ENCODE peak calls at places on chromosomes 12 and 14, in six cellular contexts. One of them, this sample, is unnamed.

GRCh38 chr12:31233061-31233730 is 92.8 kb downstream of the SINHCAF start:
- DNase-seq in nephron progenitor cell: no peak
- DNase-seq in left ventricle myocardium inferior: no peak
- DNase-seq in lower leg skin: no peak
- DNase-seq in Calu3: no peak
- DNase-seq in Peyer's patch: no peak
- DNase-seq in this sample: no peak

GRCh38 chr12:89064780-89065179 is 287.5 kb downstream of the DUSP6 start:
- DNase-seq in nephron progenitor cell: no peak
- DNase-seq in left ventricle myocardium inferior: no peak
- DNase-seq in lower leg skin: no peak
- DNase-seq in Calu3: peak
- DNase-seq in Peyer's patch: no peak
- DNase-seq in this sample: no peak

GRCh38 chr12:92553389-92553788 is 149.4 kb upstream of the PLEKHG7 start:
- DNase-seq in nephron progenitor cell: no peak
- DNase-seq in left ventricle myocardium inferior: peak
- DNase-seq in lower leg skin: peak
- DNase-seq in Calu3: peak
- DNase-seq in Peyer's patch: no peak
- DNase-seq in this sample: peak

GRCh38 chr12:6154730-6155459 is 30.4 kb upstream of the VWF start:
- DNase-seq in nephron progenitor cell: no peak
- DNase-seq in left ventricle myocardium inferior: peak
- DNase-seq in lower leg skin: peak
- DNase-seq in Calu3: no peak
- DNase-seq in Peyer's patch: no peak
- DNase-seq in this sample: peak

GRCh38 chr14:95250126-95250824 is 69.4 kb downstream of the CLMN start:
- DNase-seq in nephron progenitor cell: no peak
- DNase-seq in left ventricle myocardium inferior: no peak
- DNase-seq in lower leg skin: no peak
- DNase-seq in Calu3: no peak
- DNase-seq in Peyer's patch: no peak
- DNase-seq in this sample: no peak

GRCh38 chr12:117212563-117213190 is 22.4 kb upstream of the FBXO21 start:
- DNase-seq in nephron progenitor cell: peak
- DNase-seq in left ventricle myocardium inferior: peak
- DNase-seq in lower leg skin: peak
- DNase-seq in Calu3: peak
- DNase-seq in Peyer's patch: peak
- DNase-seq in this sample: peak

GRCh38 chr12:88624911-88625310 is 44.6 kb upstream of the KITLG start:
- DNase-seq in nephron progenitor cell: no peak
- DNase-seq in left ventricle myocardium inferior: no peak
- DNase-seq in lower leg skin: no peak
- DNase-seq in Calu3: no peak
- DNase-seq in Peyer's patch: no peak
- DNase-seq in this sample: no peak

GRCh38 chr14:73761621-73762355 is 47.6 kb upstream of the PNMA1 start:
- DNase-seq in nephron progenitor cell: no peak
- DNase-seq in left ventricle myocardium inferior: no peak
- DNase-seq in lower leg skin: no peak
- DNase-seq in Calu3: no peak
- DNase-seq in Peyer's patch: no peak
- DNase-seq in this sample: no peak

GRCh38 chr12:96986883-96987523 is 79.9 kb downstream of the NEDD1 start:
- DNase-seq in nephron progenitor cell: peak
- DNase-seq in left ventricle myocardium inferior: no peak
- DNase-seq in lower leg skin: no peak
- DNase-seq in Calu3: peak
- DNase-seq in Peyer's patch: no peak
- DNase-seq in this sample: no peak

GRCh38 chr14:70180718-70181117 is 8.0 kb downstream of the SLC8A3 start:
- DNase-seq in nephron progenitor cell: no peak
- DNase-seq in left ventricle myocardium inferior: no peak
- DNase-seq in lower leg skin: no peak
- DNase-seq in Calu3: no peak
- DNase-seq in Peyer's patch: no peak
- DNase-seq in this sample: no peak

GRCh38 chr12:120662879-120663278 is 22.5 kb downstream of the CABP1 start:
- DNase-seq in nephron progenitor cell: no peak
- DNase-seq in left ventricle myocardium inferior: no peak
- DNase-seq in lower leg skin: no peak
- DNase-seq in Calu3: no peak
- DNase-seq in Peyer's patch: no peak
- DNase-seq in this sample: no peak

GRCh38 chr12:106369624-106370346 is 12.2 kb downstream of the POLR3B start:
- DNase-seq in nephron progenitor cell: no peak
- DNase-seq in left ventricle myocardium inferior: no peak
- DNase-seq in lower leg skin: no peak
- DNase-seq in Calu3: peak
- DNase-seq in Peyer's patch: no peak
- DNase-seq in this sample: no peak

GRCh38 chr12:94922561-94922960 is 80.9 kb downstream of the NDUFA12 start:
- DNase-seq in nephron progenitor cell: no peak
- DNase-seq in left ventricle myocardium inferior: no peak
- DNase-seq in lower leg skin: no peak
- DNase-seq in Calu3: no peak
- DNase-seq in Peyer's patch: no peak
- DNase-seq in this sample: no peak

GRCh38 chr14:88163731-88164255 is 158.9 kb downstream of the GPR65 start:
- DNase-seq in nephron progenitor cell: no peak
- DNase-seq in left ventricle myocardium inferior: no peak
- DNase-seq in lower leg skin: no peak
- DNase-seq in Calu3: no peak
- DNase-seq in Peyer's patch: no peak
- DNase-seq in this sample: no peak

GRCh38 chr14:51650721-51651387 is 856 bp upstream of the FRMD6 start:
- DNase-seq in nephron progenitor cell: peak
- DNase-seq in left ventricle myocardium inferior: peak
- DNase-seq in lower leg skin: peak
- DNase-seq in Calu3: peak
- DNase-seq in Peyer's patch: no peak
- DNase-seq in this sample: no peak

GRCh38 chr12:113049976-113050742 is 6.4 kb upstream of the DTX1 start:
- DNase-seq in nephron progenitor cell: peak
- DNase-seq in left ventricle myocardium inferior: no peak
- DNase-seq in lower leg skin: no peak
- DNase-seq in Calu3: peak
- DNase-seq in Peyer's patch: no peak
- DNase-seq in this sample: no peak

GRCh38 chr14:49904270-49904669 is 11.4 kb downstream of the ARF6 start:
- DNase-seq in nephron progenitor cell: no peak
- DNase-seq in left ventricle myocardium inferior: no peak
- DNase-seq in lower leg skin: no peak
- DNase-seq in Calu3: no peak
- DNase-seq in Peyer's patch: no peak
- DNase-seq in this sample: no peak

GRCh38 chr14:45249847-45250575 is 3.0 kb downstream of the MIS18BP1 start:
- DNase-seq in nephron progenitor cell: no peak
- DNase-seq in left ventricle myocardium inferior: no peak
- DNase-seq in lower leg skin: peak
- DNase-seq in Calu3: no peak
- DNase-seq in Peyer's patch: no peak
- DNase-seq in this sample: no peak

GRCh38 chr14:87494010-87494409 is 499.0 kb downstream of the GALC start:
- DNase-seq in nephron progenitor cell: no peak
- DNase-seq in left ventricle myocardium inferior: no peak
- DNase-seq in lower leg skin: no peak
- DNase-seq in Calu3: no peak
- DNase-seq in Peyer's patch: no peak
- DNase-seq in this sample: no peak

GRCh38 chr14:29518335-29518734 is 409.3 kb downstream of the PRKD1 start:
- DNase-seq in nephron progenitor cell: no peak
- DNase-seq in left ventricle myocardium inferior: no peak
- DNase-seq in lower leg skin: no peak
- DNase-seq in Calu3: no peak
- DNase-seq in Peyer's patch: no peak
- DNase-seq in this sample: no peak
- TF ChIP-seq CTCF in nephron progenitor cell: no peak
- TF ChIP-seq CTCF in left ventricle myocardium inferior: no peak
- TF ChIP-seq CTCF in lower leg skin: no peak
- TF ChIP-seq CTCF in Calu3: no peak
- TF ChIP-seq CTCF in Peyer's patch: no peak
- TF ChIP-seq CTCF in this sample: no peak

GRCh38 chr12:28240853-28241252 is 50.6 kb downstream of the CCDC91 start:
- DNase-seq in nephron progenitor cell: no peak
- DNase-seq in left ventricle myocardium inferior: no peak
- DNase-seq in lower leg skin: no peak
- DNase-seq in Calu3: no peak
- DNase-seq in Peyer's patch: no peak
- DNase-seq in this sample: no peak

GRCh38 chr12:28242129-28242887 is 52.1 kb downstream of the CCDC91 start:
- DNase-seq in nephron progenitor cell: no peak
- DNase-seq in left ventricle myocardium inferior: no peak
- DNase-seq in lower leg skin: no peak
- DNase-seq in Calu3: no peak
- DNase-seq in Peyer's patch: no peak
- DNase-seq in this sample: no peak

GRCh38 chr12:28247806-28248205 is 57.5 kb downstream of the CCDC91 start:
- DNase-seq in nephron progenitor cell: no peak
- DNase-seq in left ventricle myocardium inferior: no peak
- DNase-seq in lower leg skin: no peak
- DNase-seq in Calu3: no peak
- DNase-seq in Peyer's patch: no peak
- DNase-seq in this sample: no peak

GRCh38 chr12:28239918-28240317 is 49.7 kb downstream of the CCDC91 start:
- DNase-seq in nephron progenitor cell: no peak
- DNase-seq in left ventricle myocardium inferior: no peak
- DNase-seq in lower leg skin: no peak
- DNase-seq in Calu3: no peak
- DNase-seq in Peyer's patch: no peak
- DNase-seq in this sample: no peak

DNA sequence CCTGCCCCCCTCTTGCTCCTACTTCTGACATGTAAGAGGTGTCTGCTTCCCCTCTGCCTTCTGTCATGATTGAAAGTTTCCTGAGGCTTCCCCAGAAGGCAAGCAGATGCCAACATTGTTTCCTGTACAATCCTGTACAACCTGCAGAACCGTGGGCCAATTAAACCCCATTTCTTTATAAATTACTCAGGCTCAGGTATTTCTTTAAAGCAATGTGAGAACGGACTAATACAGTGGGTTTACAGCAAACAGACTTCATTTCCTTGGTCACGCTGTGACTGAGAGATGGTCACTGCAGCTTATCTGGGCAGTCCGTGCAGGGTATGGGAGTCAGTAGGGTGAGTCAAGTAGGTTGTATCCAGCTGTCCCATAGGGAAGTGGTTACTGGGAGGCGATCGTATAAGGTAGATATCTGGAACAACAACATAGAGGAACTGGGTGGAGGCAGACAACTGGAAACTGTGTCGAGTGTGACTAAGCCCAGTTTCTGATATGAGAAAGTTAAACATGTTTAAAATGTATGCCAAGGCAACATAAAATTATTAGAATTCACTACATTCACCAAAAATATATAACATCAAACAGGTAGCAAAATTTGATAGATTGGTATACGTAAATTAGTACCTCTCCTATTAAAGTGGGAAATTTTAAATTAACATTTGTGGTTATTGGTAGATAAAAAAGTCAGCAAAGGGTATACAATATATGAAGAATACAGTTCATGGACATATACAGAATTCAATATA is 52.8 kb downstream of the CCDC91 start:
- DNase-seq in nephron progenitor cell: no peak
- DNase-seq in left ventricle myocardium inferior: no peak
- DNase-seq in lower leg skin: no peak
- DNase-seq in Calu3: no peak
- DNase-seq in Peyer's patch: no peak
- DNase-seq in this sample: no peak
- TF ChIP-seq CTCF in nephron progenitor cell: no peak
- TF ChIP-seq CTCF in left ventricle myocardium inferior: no peak
- TF ChIP-seq CTCF in lower leg skin: no peak
- TF ChIP-seq CTCF in Calu3: no peak
- TF ChIP-seq CTCF in Peyer's patch: no peak
- TF ChIP-seq CTCF in this sample: no peak

GRCh38 chr12:127046467-127046866 is 1220.5 kb upstream of the TMEM132C start:
- DNase-seq in nephron progenitor cell: no peak
- DNase-seq in left ventricle myocardium inferior: no peak
- DNase-seq in lower leg skin: no peak
- DNase-seq in Calu3: no peak
- DNase-seq in Peyer's patch: no peak
- DNase-seq in this sample: no peak

GRCh38 chr12:127041985-127042625 is 1224.9 kb upstream of the TMEM132C start:
- DNase-seq in nephron progenitor cell: no peak
- DNase-seq in left ventricle myocardium inferior: no peak
- DNase-seq in lower leg skin: no peak
- DNase-seq in Calu3: no peak
- DNase-seq in Peyer's patch: no peak
- DNase-seq in this sample: no peak

GRCh38 chr12:127044841-127045240 is 1222.1 kb upstream of the TMEM132C start:
- DNase-seq in nephron progenitor cell: no peak
- DNase-seq in left ventricle myocardium inferior: no peak
- DNase-seq in lower leg skin: no peak
- DNase-seq in Calu3: no peak
- DNase-seq in Peyer's patch: no peak
- DNase-seq in this sample: no peak
- TF ChIP-seq CTCF in nephron progenitor cell: no peak
- TF ChIP-seq CTCF in left ventricle myocardium inferior: no peak
- TF ChIP-seq CTCF in lower leg skin: no peak
- TF ChIP-seq CTCF in Calu3: no peak
- TF ChIP-seq CTCF in Peyer's patch: no peak
- TF ChIP-seq CTCF in this sample: no peak

GRCh38 chr14:24215495-24216344 is at the start of gene MDP1:
- DNase-seq in nephron progenitor cell: peak
- DNase-seq in left ventricle myocardium inferior: peak
- DNase-seq in lower leg skin: peak
- DNase-seq in Calu3: peak
- DNase-seq in Peyer's patch: peak
- DNase-seq in this sample: peak
- TF ChIP-seq CTCF in nephron progenitor cell: peak
- TF ChIP-seq CTCF in left ventricle myocardium inferior: peak
- TF ChIP-seq CTCF in lower leg skin: no peak
- TF ChIP-seq CTCF in Calu3: no peak
- TF ChIP-seq CTCF in Peyer's patch: peak
- TF ChIP-seq CTCF in this sample: peak